ENCODE peak calls at places on chromosomes 16 and 17, in five cellular contexts. B is ascending aorta, K is endothelial cell, Y is GM23338, R is A673. T is an unnamed sample.

GRCh38 chr17:17834974-17835373 is 1.8 kb downstream of the SREBF1 start:
- DNase-seq in B (no peak), K (no peak), Y (no peak), R (no peak), T (no peak)

GRCh38 chr16:53081686-53082407 is 27.1 kb downstream of the CHD9 start:
- DNase-seq in B (no peak), K (no peak), Y (no peak), R (no peak), T (no peak)

GRCh38 chr17:3961564-3962047 is 2.6 kb downstream of the ATP2A3 start:
- DNase-seq in B (no peak), K (no peak), Y (no peak), R (no peak), T (no peak)

GRCh38 chr17:39264119-39264518 is 38.4 kb upstream of the STAC2 start:
- DNase-seq in B (no peak), K (no peak), Y (no peak), R (no peak), T (no peak)

GRCh38 chr17:78889525-78889924 is 13.5 kb downstream of the CEP295NL start:
- DNase-seq in B (no peak), K (no peak), Y (no peak), R (no peak), T (no peak)

GRCh38 chr17:1767358-1767757 is 5.5 kb downstream of the SERPINF1 start:
- DNase-seq in B (no peak), K (no peak), Y (no peak), R (no peak), T (no peak)

GRCh38 chr16:74570412-74571301 is 36.3 kb downstream of the GLG1 start:
- DNase-seq in B (no peak), K (no peak), Y (no peak), R (no peak), T (no peak)

GRCh38 chr16:25126820-25127232 is 15.3 kb downstream of the LCMT1 start:
- DNase-seq in B (no peak), K (no peak), Y (no peak), R (peak; percentile 58), T (no peak)

GRCh38 chr17:79046501-79047280 is 22.7 kb downstream of the C1QTNF1 start:
- DNase-seq in B (no peak), K (no peak), Y (no peak), R (no peak), T (no peak)

GRCh38 chr17:29933379-29933778 is 3.4 kb upstream of the SSH2 start:
- DNase-seq in B (no peak), K (no peak), Y (peak; percentile 69), R (peak; percentile 51), T (no peak)

GRCh38 chr17:4492762-4493561 is 5.7 kb upstream of the SPNS2 start:
- DNase-seq in B (no peak), K (peak; percentile 85), Y (peak; percentile 96), R (peak; percentile 54), T (peak; percentile 95)

GRCh38 chr16:48632137-48632774 is 22.3 kb upstream of the N4BP1 start:
- DNase-seq in B (no peak), K (no peak), Y (no peak), R (no peak), T (no peak)

GRCh38 chr17:72683506-72684404 is 408.7 kb downstream of the SLC39A11 start:
- DNase-seq in B (no peak), K (no peak), Y (no peak), R (peak; percentile 72), T (no peak)

GRCh38 chr16:65117701-65118448 is 4.0 kb downstream of the CDH11 start:
- DNase-seq in B (peak; percentile 84), K (peak; percentile 71), Y (peak; percentile 87), R (peak; percentile 91), T (peak; percentile 67)

GRCh38 chr16:78133919-78134318 is 34.5 kb downstream of the WWOX start:
- DNase-seq in B (no peak), K (no peak), Y (no peak), R (no peak), T (no peak)

DNA sequence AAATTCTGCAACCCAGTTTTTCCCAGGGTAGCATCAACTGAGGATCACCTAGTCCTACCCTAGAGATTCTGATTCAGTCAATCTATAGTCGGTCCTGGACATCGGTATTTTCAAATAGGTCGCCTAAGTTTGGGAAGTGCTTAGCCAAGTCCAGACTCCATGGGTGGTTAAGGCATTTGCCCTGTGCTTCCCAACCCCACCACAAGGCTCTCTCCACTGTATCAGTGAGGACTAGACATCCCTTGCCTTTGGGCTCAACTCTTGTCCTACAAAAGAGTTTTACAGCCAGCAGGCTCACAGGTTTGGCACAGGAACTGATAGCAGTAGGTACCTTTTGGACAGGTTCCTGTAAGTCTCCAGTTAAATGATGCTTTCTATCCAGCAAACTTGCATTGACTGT is 13.8 kb downstream of the HYDIN start:
- DNase-seq in B (no peak), K (no peak), Y (peak; percentile 49), R (no peak), T (no peak)
- TF ChIP-seq CTCF in B (no peak), K (peak; percentile 16), Y (no peak), R (no peak), T (no peak)

DNA sequence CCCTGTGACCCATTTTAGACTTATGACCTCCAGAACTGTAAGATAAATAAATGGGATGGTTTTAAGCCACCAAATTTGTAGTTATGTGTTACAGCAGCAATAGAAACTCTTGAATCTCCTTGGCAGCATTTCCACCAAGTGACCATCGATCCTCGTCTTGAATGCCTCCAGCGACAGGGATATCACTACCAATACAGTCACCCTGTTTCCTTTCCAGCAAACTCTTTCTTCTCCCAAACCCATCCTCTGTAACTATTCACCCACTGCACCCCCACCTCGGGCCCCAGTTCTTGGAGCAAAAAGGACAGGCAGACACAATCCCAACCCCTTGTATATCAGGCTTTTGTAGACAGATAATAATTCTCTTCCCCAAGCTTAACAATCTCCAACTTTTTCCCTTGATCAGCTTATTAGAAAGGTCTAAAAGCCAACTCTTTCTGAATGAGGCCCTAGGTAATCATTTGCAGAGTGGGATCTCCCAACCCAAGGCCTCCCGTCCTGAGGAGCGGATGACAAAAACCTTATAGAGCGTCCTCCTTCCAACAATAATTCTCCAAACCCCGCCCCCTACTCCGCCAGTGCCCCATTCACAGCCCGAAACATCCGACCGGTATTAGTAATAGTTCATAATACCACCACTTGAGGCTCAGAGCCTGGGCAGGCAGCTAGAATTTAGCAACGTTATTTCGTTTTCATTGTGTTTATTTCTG is 14.7 kb upstream of the PLLP start:
- DNase-seq in B (peak; percentile 90), K (no peak), Y (peak; percentile 79), R (peak; percentile 91), T (peak; percentile 47)
- TF ChIP-seq CTCF in B (no peak), K (no peak), Y (no peak), R (peak; percentile 16), T (no peak)

GRCh38 chr16:2473999-2474876 is 689 bp upstream of the TBC1D24 start:
- DNase-seq in B (no peak), K (peak; percentile 45), Y (peak; percentile 46), R (peak; percentile 70), T (peak; percentile 31)
- TF ChIP-seq CTCF in B (peak; percentile 23), K (no peak), Y (peak; percentile 45), R (peak; percentile 36), T (peak; percentile 54)

GRCh38 chr17:21061158-21061835 is 18.5 kb upstream of the USP22 start:
- DNase-seq in B (no peak), K (no peak), Y (no peak), R (no peak), T (no peak)
- TF ChIP-seq CTCF in B (no peak), K (no peak), Y (no peak), R (no peak), T (no peak)

GRCh38 chr17:14805348-14805747 is 459.8 kb downstream of the PMP22 start:
- DNase-seq in B (no peak), K (no peak), Y (peak; percentile 60), R (no peak), T (no peak)
- TF ChIP-seq CTCF in B (no peak), K (no peak), Y (peak; percentile 68), R (no peak), T (peak; percentile 40)

T was measured in neural crest cell.